ENCODE peak calls at places on chromosomes 2 and 18, in five cellular contexts. X, V, G, N and B are unnamed samples.

GRCh38 chr2:109321570-109321969 is 192.6 kb downstream of the SH3RF3 start:
- DNase-seq in X (no peak), V (no peak), G (no peak), N (peak; percentile 77), B (no peak)

GRCh38 chr2:149017116-149017985 is 21.1 kb upstream of the LYPD6B start:
- DNase-seq in X (peak; percentile 63), V (peak; percentile 71), G (peak; percentile 73), N (peak; percentile 59), B (peak; percentile 64)

GRCh38 chr2:3519255-3520190 is at the start of gene ADI1:
- DNase-seq in X (peak; percentile 80), V (peak; percentile 54), G (peak; percentile 44), N (peak; percentile 77), B (peak; percentile 85)

GRCh38 chr18:3596324-3597158 is 146.6 kb downstream of the TGIF1 start:
- DNase-seq in X (peak; percentile 40), V (no peak), G (no peak), N (no peak), B (peak; percentile 28)

GRCh38 chr2:213167559-213167958 is 16.1 kb upstream of the IKZF2 start:
- DNase-seq in X (no peak), V (no peak), G (no peak), N (no peak), B (no peak)

GRCh38 chr2:119694994-119695521 is 16.1 kb downstream of the TMEM177 start:
- DNase-seq in X (no peak), V (no peak), G (peak; percentile 32), N (peak; percentile 33), B (no peak)

GRCh38 chr2:70403267-70404053 is 101.6 kb upstream of the FAM136A start:
- DNase-seq in X (no peak), V (no peak), G (no peak), N (no peak), B (no peak)

GRCh38 chr2:11945139-11946126 is 199.0 kb downstream of the LPIN1 start:
- DNase-seq in X (peak; percentile 12), V (no peak), G (no peak), N (peak; percentile 34), B (no peak)

GRCh38 chr2:120982598-120982997 is 246.9 kb downstream of the GLI2 start:
- DNase-seq in X (no peak), V (no peak), G (no peak), N (no peak), B (no peak)

GRCh38 chr2:138364554-138365162 is 136.9 kb upstream of the SPOPL start:
- DNase-seq in X (no peak), V (no peak), G (no peak), N (peak; percentile 64), B (no peak)

GRCh38 chr18:39994521-39994920 is 1960.5 kb upstream of the PIK3C3 start:
- DNase-seq in X (no peak), V (no peak), G (no peak), N (no peak), B (no peak)

GRCh38 chr2:33321236-33321731 is 155.2 kb upstream of the RASGRP3 start:
- DNase-seq in X (peak; percentile 20), V (no peak), G (no peak), N (peak; percentile 43), B (peak; percentile 77)

GRCh38 chr2:224894356-224894755 is 147.9 kb downstream of the DOCK10 start:
- DNase-seq in X (no peak), V (no peak), G (no peak), N (no peak), B (no peak)

GRCh38 chr18:48408111-48408726 is 964 bp downstream of the ZBTB7C start:
- DNase-seq in X (no peak), V (no peak), G (no peak), N (no peak), B (no peak)

GRCh38 chr2:79723830-79724229 is 211.0 kb downstream of the CTNNA2 start:
- DNase-seq in X (no peak), V (no peak), G (no peak), N (peak; percentile 2), B (no peak)

GRCh38 chr2:164335128-164335527 is 286.2 kb downstream of the GRB14 start:
- DNase-seq in X (no peak), V (no peak), G (no peak), N (no peak), B (no peak)

GRCh38 chr2:105526000-105526925 is 127.4 kb upstream of the FHL2 start:
- DNase-seq in X (no peak), V (no peak), G (no peak), N (no peak), B (no peak)

GRCh38 chr2:174673405-174673804 is 75.8 kb upstream of the WIPF1 start:
- DNase-seq in X (no peak), V (no peak), G (no peak), N (no peak), B (no peak)

GRCh38 chr2:130181338-130181879 is at the start of gene SMPD4:
- DNase-seq in X (peak; percentile 98), V (peak; percentile 97), G (peak; percentile 94), N (peak; percentile 91), B (peak; percentile 97)

GRCh38 chr2:32357545-32358482 is 991 bp downstream of the BIRC6 start:
- DNase-seq in X (peak; percentile 20), V (peak; percentile 21), G (no peak), N (peak; percentile 47), B (peak; percentile 3)

GRCh38 chr18:70431203-70431624 is 142.4 kb downstream of the SOCS6 start:
- DNase-seq in X (no peak), V (no peak), G (no peak), N (peak; percentile 80), B (no peak)

GRCh38 chr18:29164020-29164706 is 987.2 kb upstream of the CDH2 start:
- DNase-seq in X (no peak), V (no peak), G (no peak), N (peak; percentile 96), B (no peak)

GRCh38 chr2:217711236-217711635 is 291.6 kb downstream of the TNS1 start:
- DNase-seq in X (no peak), V (no peak), G (no peak), N (no peak), B (no peak)

GRCh38 chr2:127514485-127514884 is 11.8 kb downstream of the IWS1 start:
- DNase-seq in X (no peak), V (no peak), G (no peak), N (no peak), B (no peak)

GRCh38 chr18:75407468-75408437 is 19.8 kb downstream of the SMIM21 start:
- DNase-seq in X (no peak), V (no peak), G (no peak), N (peak; percentile 11), B (no peak)

GRCh38 chr2:102082591-102083586 is 59.7 kb upstream of the IL1R1 start:
- DNase-seq in X (no peak), V (no peak), G (no peak), N (peak; percentile 86), B (peak; percentile 67)

GRCh38 chr2:221293949-221294736 is 278.0 kb downstream of the EPHA4 start:
- DNase-seq in X (no peak), V (no peak), G (no peak), N (no peak), B (no peak)

GRCh38 chr2:189116059-189116458 is 63.5 kb downstream of the COL5A2 start:
- DNase-seq in X (no peak), V (no peak), G (no peak), N (no peak), B (no peak)

GRCh38 chr2:112793449-112793978 is 9.2 kb upstream of the IL1A start:
- DNase-seq in X (no peak), V (no peak), G (no peak), N (peak; percentile 20), B (no peak)